ENCODE peak calls at places on chromosomes 2 and 18, in ten cellular contexts. R is stimulated activated CD4-positive, alpha-beta T cell treated with anti-CD3 and anti-CD28 coated beads, Interleukin-4, amount 100 ng/mL, for 4 hours; G is stimulated activated naive B cell treated with anti-CD40 and anti-IgM and Interleukin-4, amounts not matched to agents 10 μg/mL and 1 μg/mL and 100 μg/mL, for 72 hours; U is NCI-H82; J is RWPE1; B is effector memory CD4-positive, alpha-beta T cell; F is left colon; X is heart right ventricle; O is skeletal muscle cell; K is T-helper 1 cell. P is an unnamed sample.

GRCh38 chr2:223954401-223954800 is 2.9 kb upstream of the MRPL44 start:
- DNase-seq in R (no peak), G (no peak), U (peak), J (no peak), B (no peak), F (no peak), X (no peak), O (peak), K (no peak), P (no peak)

GRCh38 chr2:52034706-52035105 is 1002.8 kb upstream of the NRXN1 start:
- DNase-seq in R (no peak), G (no peak), U (no peak), J (no peak), B (no peak), F (no peak), X (no peak), O (no peak), K (no peak), P (no peak)

GRCh38 chr18:25814841-25815458 is 275.5 kb downstream of the SS18 start:
- DNase-seq in R (no peak), G (no peak), U (no peak), J (no peak), B (no peak), F (no peak), X (no peak), O (no peak), K (no peak), P (no peak)

GRCh38 chr2:71277536-71278103 is 50.7 kb upstream of the PAIP2B start:
- DNase-seq in R (no peak), G (peak), U (peak), J (peak), B (no peak), F (peak), X (peak), O (no peak), K (no peak), P (peak)

GRCh38 chr2:9708683-9709538 is 78.1 kb upstream of the YWHAQ start:
- DNase-seq in R (no peak), G (no peak), U (no peak), J (no peak), B (no peak), F (no peak), X (no peak), O (no peak), K (no peak), P (no peak)

GRCh38 chr18:76619342-76620315 is 124.6 kb upstream of the ZNF516 start:
- DNase-seq in R (no peak), G (no peak), U (no peak), J (peak), B (no peak), F (peak), X (peak), O (peak), K (no peak), P (peak)

GRCh38 chr2:234643407-234643806 is 146.5 kb upstream of the ARL4C start:
- DNase-seq in R (no peak), G (no peak), U (no peak), J (no peak), B (no peak), F (no peak), X (no peak), O (no peak), K (no peak), P (no peak)

GRCh38 chr18:70260683-70261082 is 28.2 kb upstream of the SOCS6 start:
- DNase-seq in R (no peak), G (no peak), U (no peak), J (no peak), B (no peak), F (no peak), X (no peak), O (no peak), K (no peak), P (no peak)

GRCh38 chr2:233919938-233920337 is 2.8 kb downstream of the TRPM8 start:
- DNase-seq in R (no peak), G (no peak), U (no peak), J (peak), B (no peak), F (no peak), X (no peak), O (no peak), K (no peak), P (no peak)

GRCh38 chr2:136178941-136179601 is 61.1 kb upstream of the CXCR4 start:
- DNase-seq in R (no peak), G (no peak), U (no peak), J (no peak), B (no peak), F (no peak), X (no peak), O (no peak), K (no peak), P (no peak)

GRCh38 chr18:9137168-9138066 is 836 bp downstream of the ANKRD12 start:
- DNase-seq in R (peak), G (peak), U (peak), J (peak), B (peak), F (peak), X (peak), O (peak), K (peak), P (peak)

P was measured in Right ventricle myocardium inferior.